ENCODE peak calls at places on chromosomes 2 and 18, in four cellular contexts. One of them, this sample, is unnamed.

GRCh38 chr2:222364280-222364895 is 60.0 kb upstream of the SGPP2 start:
- DNase-seq in PC-9: no peak
- DNase-seq in IMR-90: no peak
- DNase-seq in keratinocyte: no peak
- DNase-seq in this sample: peak; percentile 49

GRCh38 chr2:152347076-152347475 is 12.1 kb downstream of the FMNL2 start:
- DNase-seq in PC-9: peak; percentile 21
- DNase-seq in keratinocyte: peak; percentile 57
- DNase-seq in IMR-90: peak; percentile 74
- DNase-seq in this sample: peak; percentile 97

GRCh38 chr2:191995285-191995684 is 148.4 kb upstream of the CAVIN2 start:
- DNase-seq in keratinocyte: no peak
- DNase-seq in PC-9: no peak
- DNase-seq in IMR-90: peak; percentile 11
- DNase-seq in this sample: no peak

GRCh38 chr2:74099835-74100234 is 47.9 kb downstream of the BOLA3 start:
- DNase-seq in IMR-90: no peak
- DNase-seq in PC-9: no peak
- DNase-seq in keratinocyte: no peak
- DNase-seq in this sample: no peak

GRCh38 chr2:45567288-45567963 is 43.6 kb downstream of the SRBD1 start:
- DNase-seq in IMR-90: no peak
- DNase-seq in PC-9: no peak
- DNase-seq in keratinocyte: no peak
- DNase-seq in this sample: no peak

GRCh38 chr2:33212151-33212550 is 264.3 kb upstream of the RASGRP3 start:
- DNase-seq in keratinocyte: no peak
- DNase-seq in PC-9: no peak
- DNase-seq in IMR-90: peak; percentile 98
- DNase-seq in this sample: peak; percentile 66

GRCh38 chr2:85132834-85133637 is at the start of gene TCF7L1:
- DNase-seq in PC-9: peak; percentile 67
- DNase-seq in keratinocyte: peak; percentile 38
- DNase-seq in IMR-90: peak; percentile 88
- DNase-seq in this sample: peak; percentile 86

GRCh38 chr2:128372621-128373341 is 54.1 kb upstream of the HS6ST1 start:
- DNase-seq in IMR-90: no peak
- DNase-seq in keratinocyte: no peak
- DNase-seq in PC-9: no peak
- DNase-seq in this sample: no peak

GRCh38 chr18:31837879-31838278 is 77.2 kb upstream of the SLC25A52 start:
- DNase-seq in keratinocyte: no peak
- DNase-seq in PC-9: no peak
- DNase-seq in IMR-90: no peak
- DNase-seq in this sample: no peak

GRCh38 chr2:38390941-38391340 is 13.9 kb upstream of the ATL2 start:
- DNase-seq in keratinocyte: no peak
- DNase-seq in IMR-90: no peak
- DNase-seq in PC-9: no peak
- DNase-seq in this sample: no peak

GRCh38 chr2:27304488-27305240 is 3.6 kb downstream of the UCN start:
- DNase-seq in keratinocyte: no peak
- DNase-seq in IMR-90: no peak
- DNase-seq in PC-9: no peak
- DNase-seq in this sample: no peak

GRCh38 chr2:126864861-126865260 is 33.8 kb upstream of the TEX51 start:
- DNase-seq in IMR-90: no peak
- DNase-seq in keratinocyte: no peak
- DNase-seq in PC-9: no peak
- DNase-seq in this sample: no peak

GRCh38 chr2:130829020-130829419 is 7.7 kb upstream of the ARHGEF4 start:
- DNase-seq in IMR-90: peak; percentile 57
- DNase-seq in PC-9: peak; percentile 86
- DNase-seq in keratinocyte: peak; percentile 94
- DNase-seq in this sample: peak; percentile 96

GRCh38 chr2:26925100-26925791 is 45.2 kb upstream of the MAPRE3 start:
- DNase-seq in keratinocyte: no peak
- DNase-seq in PC-9: no peak
- DNase-seq in IMR-90: no peak
- DNase-seq in this sample: no peak

GRCh38 chr2:240392084-240392947 is 43.1 kb upstream of the GPC1 start:
- DNase-seq in IMR-90: no peak
- DNase-seq in PC-9: peak; percentile 5
- DNase-seq in keratinocyte: no peak
- DNase-seq in this sample: no peak

GRCh38 chr18:79695269-79695668 is 15.7 kb downstream of the CTDP1 start:
- DNase-seq in PC-9: no peak
- DNase-seq in IMR-90: peak; percentile 52
- DNase-seq in keratinocyte: no peak
- DNase-seq in this sample: no peak

GRCh38 chr18:79692886-79693285 is 13.3 kb downstream of the CTDP1 start:
- DNase-seq in IMR-90: no peak
- DNase-seq in keratinocyte: no peak
- DNase-seq in PC-9: no peak
- DNase-seq in this sample: no peak

GRCh38 chr18:79695856-79696850 is 16.6 kb downstream of the CTDP1 start:
- DNase-seq in keratinocyte: no peak
- DNase-seq in PC-9: no peak
- DNase-seq in IMR-90: no peak
- DNase-seq in this sample: no peak

GRCh38 chr18:79693561-79694205 is 14.1 kb downstream of the CTDP1 start:
- DNase-seq in IMR-90: no peak
- DNase-seq in keratinocyte: no peak
- DNase-seq in PC-9: no peak
- DNase-seq in this sample: no peak

DNA sequence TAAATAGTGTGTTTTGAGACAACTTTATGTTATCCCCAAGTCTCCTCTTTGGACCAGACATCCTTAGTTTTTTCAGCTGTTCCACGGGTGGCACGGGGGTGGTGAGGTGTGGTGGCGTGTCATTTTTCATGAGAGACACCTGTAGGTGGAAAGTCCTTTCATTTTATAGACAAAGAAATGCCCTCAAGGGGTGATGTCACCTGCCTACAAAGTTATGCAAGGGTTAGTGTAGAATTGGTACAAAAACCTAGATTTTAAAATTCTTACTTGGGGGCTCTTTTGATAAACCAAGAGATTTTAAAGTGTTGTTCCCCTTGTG is 15.3 kb downstream of the CTDP1 start:
- DNase-seq in PC-9: no peak
- DNase-seq in keratinocyte: no peak
- DNase-seq in IMR-90: no peak
- DNase-seq in this sample: no peak
- H4K20me1 ChIP-seq in PC-9: peaks cover 17% of the 10 kb centered on the region
- H4K20me1 ChIP-seq in keratinocyte: peaks cover 11% of the 10 kb centered on the region
- H4K20me1 ChIP-seq in IMR-90: peaks cover 52% of the 10 kb centered on the region
- H4K20me1 ChIP-seq in this sample: peaks cover 2% of the 10 kb centered on the region

GRCh38 chr2:219350938-219351280 is 18.4 kb upstream of the RESP18 start:
- DNase-seq in IMR-90: peak; percentile 38
- DNase-seq in keratinocyte: no peak
- DNase-seq in PC-9: no peak
- DNase-seq in this sample: no peak
- H2AFZ ChIP-seq in IMR-90: peak overlapping the region; percentile 56
- H2AFZ ChIP-seq in keratinocyte: no peak overlapping the region
- H2AFZ ChIP-seq in PC-9: no peak overlapping the region
- H2AFZ ChIP-seq in this sample: no peak overlapping the region

DNA sequence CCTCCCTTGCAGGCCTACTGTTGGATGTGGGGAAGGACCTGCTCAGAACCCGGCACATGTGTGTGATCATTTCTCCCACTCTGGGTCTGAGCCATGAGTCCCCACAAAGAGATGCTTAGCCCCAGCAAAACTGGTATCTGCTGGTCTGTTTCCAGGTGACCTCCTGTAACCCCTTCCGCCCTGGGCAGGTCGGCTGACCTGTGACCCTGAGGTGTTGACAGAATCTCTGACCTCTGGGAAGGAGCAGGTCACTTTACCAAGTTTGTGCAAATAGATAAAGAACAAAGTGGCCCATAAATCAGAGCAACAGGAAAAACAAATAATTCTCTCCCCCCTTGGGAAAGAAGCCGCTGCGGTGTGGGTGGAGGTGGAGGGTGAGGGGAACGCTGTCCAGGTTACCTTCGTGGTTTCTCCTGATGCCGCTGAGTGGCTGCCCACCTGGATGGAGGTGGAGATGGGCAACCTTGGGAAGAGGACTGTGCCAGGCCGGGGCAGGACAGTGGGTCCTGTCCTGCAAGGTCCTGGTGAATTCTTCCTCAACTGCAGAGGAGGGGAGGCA is 174.0 kb upstream of the MYCN start:
- DNase-seq in IMR-90: no peak
- DNase-seq in PC-9: no peak
- DNase-seq in keratinocyte: no peak
- DNase-seq in this sample: no peak
- H4K20me1 ChIP-seq in IMR-90: no peaks in the 10 kb centered on the region
- H4K20me1 ChIP-seq in PC-9: no peaks in the 10 kb centered on the region
- H4K20me1 ChIP-seq in keratinocyte: no peaks in the 10 kb centered on the region
- H4K20me1 ChIP-seq in this sample: no peaks in the 10 kb centered on the region

DNA sequence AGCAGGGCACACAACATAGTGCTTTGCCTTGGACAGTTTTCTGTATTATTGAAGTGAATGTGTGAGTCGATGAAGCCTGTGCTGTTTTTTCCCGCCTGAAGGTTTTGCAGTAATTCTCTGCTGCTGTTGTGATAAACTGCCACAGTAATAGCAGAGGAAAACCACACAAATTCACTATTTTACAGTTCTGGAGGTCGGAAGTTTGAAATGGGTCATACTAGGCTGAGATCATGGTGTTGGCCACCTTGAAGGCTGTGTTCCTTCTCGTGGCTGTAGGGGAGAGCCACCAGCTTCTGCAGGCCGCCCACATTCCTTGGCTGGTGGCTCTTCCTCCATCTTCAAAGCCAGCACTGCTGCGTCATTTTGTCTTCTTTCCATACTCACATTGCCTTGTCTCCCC is 694 bp upstream of the SLC16A14 start:
- DNase-seq in PC-9: no peak
- DNase-seq in keratinocyte: no peak
- DNase-seq in IMR-90: no peak
- DNase-seq in this sample: no peak
- H2AFZ ChIP-seq in PC-9: no peak overlapping the region
- H2AFZ ChIP-seq in keratinocyte: no peak overlapping the region
- H2AFZ ChIP-seq in IMR-90: no peak overlapping the region
- H2AFZ ChIP-seq in this sample: no peak overlapping the region

GRCh38 chr2:150475479-150476212 is 11.8 kb downstream of the RND3 start:
- DNase-seq in keratinocyte: peak; percentile 13
- DNase-seq in IMR-90: peak; percentile 23
- DNase-seq in PC-9: no peak
- DNase-seq in this sample: no peak
- H4K20me1 ChIP-seq in keratinocyte: peaks cover 13% of the 10 kb centered on the region
- H4K20me1 ChIP-seq in IMR-90: peaks cover 98% of the 10 kb centered on the region
- H4K20me1 ChIP-seq in PC-9: peaks cover 24% of the 10 kb centered on the region
- H4K20me1 ChIP-seq in this sample: no peaks in the 10 kb centered on the region

GRCh38 chr2:100929142-100929541 is 72.9 kb upstream of the RPL31 start:
- DNase-seq in keratinocyte: no peak
- DNase-seq in PC-9: no peak
- DNase-seq in IMR-90: no peak
- DNase-seq in this sample: no peak
- H2AFZ ChIP-seq in keratinocyte: no peak overlapping the region
- H2AFZ ChIP-seq in PC-9: no peak overlapping the region
- H2AFZ ChIP-seq in IMR-90: no peak overlapping the region
- H2AFZ ChIP-seq in this sample: no peak overlapping the region